ENCODE peak calls at places on chromosomes 16 and 17, in seven cellular contexts. G, O, V, L, K, W and T are unnamed samples.

GRCh38 chr17:34300652-34301390 is 15.3 kb downstream of the CCL11 start:
- DNase-seq in V (no peak), W (no peak), L (no peak), K (peak; percentile 52), O (no peak), G (no peak), T (peak; percentile 28)

GRCh38 chr16:10685709-10686108 is 9.0 kb downstream of the TEKT5 start:
- DNase-seq in K (no peak), G (no peak), V (no peak), O (no peak), W (no peak), L (no peak), T (no peak)

GRCh38 chr16:57038151-57038550 is 48.8 kb downstream of the NLRC5 start:
- DNase-seq in V (no peak), W (no peak), O (no peak), G (no peak), L (no peak), K (peak; percentile 75), T (no peak)

GRCh38 chr17:77164483-77165030 is 23.8 kb downstream of the SEC14L1 start:
- DNase-seq in O (no peak), L (no peak), V (no peak), W (no peak), G (no peak), K (no peak), T (no peak)

GRCh38 chr16:81429045-81429521 is 15.5 kb upstream of the CMIP start:
- DNase-seq in K (peak; percentile 79), G (no peak), W (no peak), O (no peak), L (no peak), V (no peak), T (no peak)

GRCh38 chr17:1180958-1181768 is 1.4 kb upstream of the ABR start:
- DNase-seq in V (no peak), L (no peak), O (no peak), G (no peak), W (no peak), K (no peak), T (no peak)

GRCh38 chr16:14187517-14188338 is 116.6 kb downstream of the MRTFB start:
- DNase-seq in O (no peak), W (no peak), K (peak; percentile 41), L (no peak), V (no peak), G (no peak), T (no peak)

GRCh38 chr17:79042421-79043190 is 18.6 kb downstream of the C1QTNF1 start:
- DNase-seq in O (no peak), V (peak; percentile 70), G (peak; percentile 58), W (no peak), K (peak; percentile 78), L (peak; percentile 50), T (no peak)

GRCh38 chr16:57791156-57791902 is 11.0 kb downstream of the KIFC3 start:
- DNase-seq in O (no peak), L (no peak), W (no peak), V (no peak), G (no peak), K (no peak), T (no peak)

GRCh38 chr16:582614-583331 is 7.1 kb upstream of the RAB40C start:
- DNase-seq in G (no peak), L (no peak), K (no peak), W (no peak), O (no peak), V (no peak), T (no peak)

GRCh38 chr17:34623856-34624766 is 44.7 kb downstream of the TMEM132E start:
- DNase-seq in W (no peak), L (no peak), V (no peak), G (no peak), O (no peak), K (peak; percentile 8), T (no peak)

GRCh38 chr16:47888142-47888541 is 267.7 kb downstream of the ABCC12 start:
- DNase-seq in O (no peak), K (peak; percentile 58), W (no peak), V (no peak), L (no peak), G (no peak), T (peak; percentile 13)

GRCh38 chr17:36120221-36120620 is 16.6 kb downstream of the CCL4 start:
- DNase-seq in W (no peak), V (no peak), G (no peak), L (no peak), O (no peak), K (no peak), T (no peak)

GRCh38 chr17:82228278-82228841 is 482 bp upstream of the SLC16A3 start:
- DNase-seq in V (peak; percentile 63), W (no peak), G (no peak), L (no peak), O (no peak), K (peak; percentile 25), T (no peak)

GRCh38 chr16:81440888-81441663 is 3.5 kb upstream of the CMIP start:
- DNase-seq in L (no peak), O (no peak), V (no peak), W (no peak), K (no peak), G (no peak), T (no peak)

GRCh38 chr17:36980281-36980761 is 31.6 kb downstream of the AATF start:
- DNase-seq in V (no peak), G (no peak), W (no peak), O (no peak), L (no peak), K (peak; percentile 25), T (peak; percentile 8)

GRCh38 chr17:77186141-77186604 is 45.4 kb downstream of the SEC14L1 start:
- DNase-seq in O (no peak), L (no peak), V (no peak), K (no peak), G (no peak), W (no peak), T (no peak)

GRCh38 chr16:77434365-77435239 is at the start of gene ADAMTS18:
- DNase-seq in W (no peak), O (no peak), K (no peak), V (no peak), L (no peak), G (no peak), T (no peak)

GRCh38 chr17:72219136-72219823 is 98.5 kb downstream of the SOX9 start:
- DNase-seq in V (no peak), G (no peak), K (peak; percentile 13), L (no peak), W (no peak), O (no peak), T (no peak)

GRCh38 chr16:47204736-47205499 is 61.2 kb upstream of the NETO2 start:
- DNase-seq in O (no peak), V (no peak), W (no peak), L (no peak), K (no peak), G (no peak), T (no peak)

GRCh38 chr17:67570797-67571196 is 146.9 kb upstream of the NOL11 start:
- DNase-seq in V (no peak), L (no peak), G (no peak), W (no peak), O (no peak), K (peak; percentile 36), T (no peak)

GRCh38 chr16:11238272-11239202 is 17.5 kb downstream of the SOCS1 start:
- DNase-seq in L (no peak), O (no peak), V (no peak), G (no peak), K (no peak), W (no peak), T (no peak)

GRCh38 chr17:285751-286422 is 66.7 kb downstream of the RPH3AL start:
- DNase-seq in W (no peak), L (no peak), O (no peak), K (no peak), G (no peak), V (no peak), T (no peak)

GRCh38 chr17:79651266-79651665 is 40.4 kb upstream of the RBFOX3 start:
- DNase-seq in L (no peak), O (no peak), V (no peak), W (no peak), K (no peak), G (no peak), T (no peak)

GRCh38 chr17:77546772-77547201 is 406.0 kb downstream of the SEC14L1 start:
- DNase-seq in W (no peak), L (no peak), V (no peak), O (no peak), K (no peak), G (no peak), T (no peak)

GRCh38 chr17:37828313-37829124 is 83.7 kb upstream of the HNF1B start:
- DNase-seq in K (peak; percentile 22), O (no peak), G (no peak), V (no peak), W (no peak), L (no peak), T (no peak)

GRCh38 chr17:64472564-64472963 is 23.6 kb downstream of the MILR1 start:
- DNase-seq in G (no peak), K (no peak), V (no peak), W (no peak), L (no peak), O (no peak), T (no peak)
- H3K4me3 ChIP-seq in G (no peak overlapping the region), K (no peak overlapping the region), V (no peak overlapping the region), W (no peak overlapping the region), L (no peak overlapping the region), O (no peak overlapping the region), T (no peak overlapping the region)

GRCh38 chr17:19253112-19253511 is 15.9 kb downstream of the EPN2 start:
- DNase-seq in K (no peak), L (no peak), V (no peak), G (no peak), W (no peak), O (no peak), T (no peak)
- H3K4me3 ChIP-seq in K (no peak overlapping the region), L (no peak overlapping the region), V (no peak overlapping the region), G (no peak overlapping the region), W (no peak overlapping the region), O (no peak overlapping the region), T (no peak overlapping the region)

GRCh38 chr17:40500190-40500589 is 1.2 kb downstream of the TNS4 start:
- DNase-seq in L (no peak), G (no peak), W (no peak), K (no peak), O (no peak), V (no peak), T (no peak)
- H3K4me3 ChIP-seq in L (no peak overlapping the region), G (no peak overlapping the region), W (no peak overlapping the region), K (no peak overlapping the region), O (no peak overlapping the region), V (no peak overlapping the region), T (no peak overlapping the region)

GRCh38 chr16:67163903-67164558 is 514 bp upstream of the HSF4 start:
- DNase-seq in W (no peak), G (no peak), L (no peak), K (peak; percentile 46), O (no peak), V (no peak), T (no peak)

GRCh38 chr16:67161595-67162058 is 1.9 kb downstream of the FBXL8 start:
- DNase-seq in L (no peak), V (no peak), G (no peak), K (no peak), W (no peak), O (no peak), T (no peak)

GRCh38 chr16:67163164-67163902 is 1.2 kb upstream of the HSF4 start:
- DNase-seq in G (no peak), K (peak; percentile 83), O (no peak), W (no peak), V (peak; percentile 38), L (no peak), T (no peak)

GRCh38 chr16:67164599-67165061 is at the start of gene HSF4:
- DNase-seq in V (no peak), G (no peak), L (no peak), O (no peak), W (no peak), K (peak; percentile 77), T (no peak)

GRCh38 chr16:67162439-67163163 is 1.9 kb upstream of the HSF4 start:
- DNase-seq in L (no peak), O (no peak), V (no peak), G (no peak), K (no peak), W (no peak), T (no peak)
- H3K4me3 ChIP-seq in L (no peak overlapping the region), O (no peak overlapping the region), V (peak overlapping the region; percentile 51), G (peak overlapping the region; percentile 19), K (no peak overlapping the region), W (peak overlapping the region; percentile 75), T (no peak overlapping the region)